ENCODE peak calls at places on chromosomes 1 and 21, in four cellular contexts. S, H, Q and R are unnamed samples.

GRCh38 chr1:147500309-147500839 is 40.9 kb upstream of the BCL9 start:
- DNase-seq in S (no peak), H (no peak), Q (no peak), R (no peak)

GRCh38 chr1:151455231-151455630 is 4.1 kb downstream of the POGZ start:
- DNase-seq in S (no peak), H (no peak), Q (no peak), R (no peak)

GRCh38 chr1:164440222-164440621 is 118.8 kb upstream of the PBX1 start:
- DNase-seq in S (no peak), H (no peak), Q (no peak), R (peak)

GRCh38 chr1:159141584-159142518 is 29.6 kb upstream of the CADM3 start:
- DNase-seq in S (no peak), H (peak), Q (peak), R (peak)

GRCh38 chr1:77987942-77988341 is 9.1 kb upstream of the FUBP1 start:
- DNase-seq in S (no peak), H (no peak), Q (no peak), R (no peak)

GRCh38 chr1:92317836-92318493 is 19.1 kb downstream of the RPAP2 start:
- DNase-seq in S (no peak), H (no peak), Q (no peak), R (no peak)

GRCh38 chr1:229825042-229825441 is 199.0 kb downstream of the URB2 start:
- DNase-seq in S (no peak), H (no peak), Q (no peak), R (no peak)

GRCh38 chr1:24121406-24121805 is 9.5 kb upstream of the MYOM3 start:
- DNase-seq in S (no peak), H (no peak), Q (no peak), R (no peak)

GRCh38 chr1:173562813-173563212 is 40.1 kb downstream of the SLC9C2 start:
- DNase-seq in S (no peak), H (no peak), Q (no peak), R (peak)

GRCh38 chr21:45282283-45283018 is 5.2 kb downstream of the POFUT2 start:
- DNase-seq in S (no peak), H (no peak), Q (no peak), R (no peak)

GRCh38 chr1:160024195-160024905 is 7.4 kb downstream of the PIGM start:
- DNase-seq in S (no peak), H (no peak), Q (no peak), R (no peak)